ENCODE peak calls at places on chromosomes 4 and X, in four cellular contexts. M, I, N and Z are unnamed samples.

GRCh38 chr4:107814758-107815552 is 9.8 kb upstream of the SGMS2 start:
- DNase-seq in M (no peak), I (no peak), N (no peak), Z (no peak)

GRCh38 chrX:67546496-67547423 is 2.9 kb downstream of the AR start:
- DNase-seq in I (no peak), N (no peak), M (no peak), Z (no peak)

GRCh38 chr4:4203688-4204400 is 22.9 kb downstream of the OTOP1 start:
- DNase-seq in N (no peak), I (no peak), M (no peak), Z (no peak)

GRCh38 chr4:101790521-101791188 is at the start of gene BANK1:
- DNase-seq in I (peak; percentile 25), N (peak; percentile 30), M (no peak), Z (peak; percentile 51)

GRCh38 chr4:181566490-181566889 is 676.7 kb upstream of the TENM3 start:
- DNase-seq in I (no peak), M (no peak), N (peak; percentile 94), Z (no peak)

GRCh38 chrX:69501433-69501832 is 2.7 kb upstream of the NALF2 start:
- DNase-seq in M (no peak), N (no peak), I (no peak), Z (peak; percentile 5)

GRCh38 chrX:7147978-7148824 is at the start of gene PUDP:
- DNase-seq in M (peak; percentile 13), N (peak; percentile 71), I (peak; percentile 87), Z (peak; percentile 89)

GRCh38 chr4:83603130-83603529 is 67.2 kb downstream of the GPAT3 start:
- DNase-seq in N (no peak), I (no peak), M (no peak), Z (no peak)

GRCh38 chrX:130216312-130216711 is 44.5 kb downstream of the RAB33A start:
- DNase-seq in N (peak; percentile 15), I (no peak), M (no peak), Z (no peak)

GRCh38 chr4:142354794-142355416 is 491.2 kb downstream of the INPP4B start:
- DNase-seq in N (no peak), I (no peak), M (no peak), Z (no peak)

GRCh38 chrX:20454117-20454516 is 187.4 kb upstream of the RPS6KA3 start:
- DNase-seq in N (peak; percentile 54), I (no peak), M (no peak), Z (no peak)

GRCh38 chr4:186104895-186105720 is 604 bp downstream of the FAM149A start:
- DNase-seq in M (no peak), N (no peak), I (peak; percentile 27), Z (peak; percentile 35)

GRCh38 chrX:39874202-39874816 is 223.4 kb downstream of the BCOR start:
- DNase-seq in I (no peak), N (no peak), M (no peak), Z (peak; percentile 13)

GRCh38 chrX:103586314-103586646 is 965 bp downstream of the TCEAL4 start:
- DNase-seq in M (no peak), N (peak; percentile 7), I (no peak), Z (no peak)

GRCh38 chr4:1767770-1768366 is 25.2 kb upstream of the FGFR3 start:
- DNase-seq in N (peak; percentile 20), I (no peak), M (no peak), Z (peak; percentile 53)

GRCh38 chr4:40617903-40618302 is 11.8 kb downstream of the RBM47 start:
- DNase-seq in M (no peak), N (no peak), I (no peak), Z (no peak)

GRCh38 chrX:41031256-41031967 is 53.8 kb upstream of the USP9X start:
- DNase-seq in N (no peak), M (no peak), I (no peak), Z (no peak)

GRCh38 chr4:153341575-153342090 is 2.9 kb upstream of the MND1 start:
- DNase-seq in N (peak; percentile 67), I (no peak), M (no peak), Z (no peak)

GRCh38 chr4:130479020-130479419 is 1383.1 kb downstream of the C4orf33 start:
- DNase-seq in I (no peak), N (peak; percentile 8), M (no peak), Z (no peak)

GRCh38 chr4:7171191-7171900 is 21.0 kb upstream of the SORCS2 start:
- DNase-seq in I (no peak), M (no peak), N (peak; percentile 41), Z (no peak)

GRCh38 chr4:51894246-51894645 is 51.3 kb downstream of the DCUN1D4 start:
- DNase-seq in N (peak; percentile 42), M (no peak), I (no peak), Z (peak; percentile 43)

GRCh38 chr4:4386296-4386735 is 586 bp upstream of the NSG1 start:
- DNase-seq in N (no peak), I (no peak), M (no peak), Z (no peak)

GRCh38 chrX:69027181-69028005 is 137.9 kb downstream of the PJA1 start:
- DNase-seq in M (no peak), I (no peak), N (peak; percentile 82), Z (peak; percentile 39)

GRCh38 chrX:40471965-40472648 is 108.7 kb upstream of the ATP6AP2 start:
- DNase-seq in N (peak; percentile 83), I (no peak), M (no peak), Z (peak; percentile 38)

GRCh38 chr4:176627916-176628315 is 164.8 kb downstream of the VEGFC start:
- DNase-seq in I (no peak), N (no peak), M (no peak), Z (no peak)

GRCh38 chrX:15946783-15947550 is 92.4 kb upstream of the AP1S2 start:
- DNase-seq in I (no peak), M (no peak), N (peak; percentile 86), Z (peak; percentile 79)

GRCh38 chr4:76600447-76600846 is 165.4 kb downstream of the SHROOM3 start:
- DNase-seq in M (no peak), I (no peak), N (peak; percentile 59), Z (no peak)

GRCh38 chr4:170134821-170135220 is 45.1 kb upstream of the AADAT start:
- DNase-seq in N (no peak), I (no peak), M (no peak), Z (no peak)

GRCh38 chrX:13059676-13060499 is 15.5 kb upstream of the FAM9C start:
- DNase-seq in N (peak; percentile 71), I (no peak), M (no peak), Z (peak; percentile 31)

GRCh38 chrX:21966866-21967265 is 26.4 kb downstream of the SMS start:
- DNase-seq in I (no peak), N (no peak), M (no peak), Z (no peak)
- H3K36me3 ChIP-seq in I (peaks cover 37% of the 10 kb centered on the region), N (no peaks in the 10 kb centered on the region), M (peaks cover 3% of the 10 kb centered on the region), Z (peaks cover 51% of the 10 kb centered on the region)

GRCh38 chr4:127313767-127314166 is 319.0 kb upstream of the INTU start:
- DNase-seq in N (no peak), I (no peak), M (no peak), Z (no peak)
- H3K9me3 ChIP-seq in N (no peaks in the 10 kb centered on the region), I (no peaks in the 10 kb centered on the region), M (peaks cover 17% of the 10 kb centered on the region), Z (no peaks in the 10 kb centered on the region)

GRCh38 chr4:36227913-36228312 is 16.4 kb downstream of the ARAP2 start:
- DNase-seq in N (no peak), I (no peak), M (no peak), Z (no peak)
- H3K36me3 ChIP-seq in N (no peaks in the 10 kb centered on the region), I (no peaks in the 10 kb centered on the region), M (no peaks in the 10 kb centered on the region), Z (no peaks in the 10 kb centered on the region)

DNA sequence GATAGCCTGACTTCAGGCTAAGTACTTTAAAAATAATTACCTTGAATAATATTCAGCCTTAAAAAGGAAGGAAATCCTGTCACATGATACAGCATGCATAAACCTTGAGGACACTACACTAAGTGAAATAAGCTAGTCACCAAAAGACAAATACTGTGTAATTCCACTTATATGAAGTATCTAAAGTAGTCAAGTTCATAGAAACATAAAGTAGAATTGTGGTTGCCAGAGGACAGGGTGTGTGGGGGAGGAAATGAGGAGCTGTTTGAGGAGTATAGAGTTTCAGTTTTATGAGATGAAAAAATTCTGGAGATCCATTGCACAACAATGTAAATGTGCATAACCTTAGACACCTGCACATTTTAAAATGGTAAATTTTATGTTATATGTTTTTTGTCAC is 5.6 kb upstream of the STPG2 start:
- DNase-seq in N (no peak), I (no peak), M (no peak), Z (no peak)
- H3K9me3 ChIP-seq in N (no peaks in the 10 kb centered on the region), I (no peaks in the 10 kb centered on the region), M (no peaks in the 10 kb centered on the region), Z (no peaks in the 10 kb centered on the region)